ENCODE peak calls at places on chromosomes 2 and 18, in ten cellular contexts. One of them, this sample, is unnamed.

GRCh38 chr2:216596234-216596985 is 36.8 kb upstream of the IGFBP2 start:
- DNase-seq in left ventricle myocardium inferior: no peak
- DNase-seq in astrocyte of the spinal cord: peak
- DNase-seq in GM06990: no peak
- DNase-seq in foreskin fibroblast: peak
- DNase-seq in Panc1: no peak
- DNase-seq in fibroblast of villous mesenchyme: peak
- DNase-seq in uterus: no peak
- DNase-seq in body of pancreas: no peak
- DNase-seq in astrocyte: peak
- DNase-seq in this sample: peak

GRCh38 chr2:167342769-167343168 is 454.5 kb downstream of the XIRP2 start:
- DNase-seq in left ventricle myocardium inferior: no peak
- DNase-seq in astrocyte of the spinal cord: peak
- DNase-seq in GM06990: no peak
- DNase-seq in foreskin fibroblast: no peak
- DNase-seq in Panc1: no peak
- DNase-seq in fibroblast of villous mesenchyme: no peak
- DNase-seq in uterus: no peak
- DNase-seq in body of pancreas: no peak
- DNase-seq in astrocyte: no peak
- DNase-seq in this sample: peak

GRCh38 chr2:231134910-231135650 is 10.2 kb upstream of the HTR2B start:
- DNase-seq in left ventricle myocardium inferior: no peak
- DNase-seq in astrocyte of the spinal cord: no peak
- DNase-seq in GM06990: no peak
- DNase-seq in foreskin fibroblast: no peak
- DNase-seq in Panc1: no peak
- DNase-seq in fibroblast of villous mesenchyme: no peak
- DNase-seq in uterus: no peak
- DNase-seq in body of pancreas: no peak
- DNase-seq in astrocyte: no peak
- DNase-seq in this sample: no peak

GRCh38 chr2:210224660-210225460 is at the start of gene ACADL:
- DNase-seq in left ventricle myocardium inferior: peak
- DNase-seq in astrocyte of the spinal cord: peak
- DNase-seq in GM06990: peak
- DNase-seq in foreskin fibroblast: peak
- DNase-seq in Panc1: no peak
- DNase-seq in fibroblast of villous mesenchyme: peak
- DNase-seq in uterus: peak
- DNase-seq in body of pancreas: peak
- DNase-seq in astrocyte: peak
- DNase-seq in this sample: peak

GRCh38 chr2:26595146-26595545 is 46.0 kb downstream of the CIB4 start:
- DNase-seq in left ventricle myocardium inferior: no peak
- DNase-seq in astrocyte of the spinal cord: no peak
- DNase-seq in GM06990: no peak
- DNase-seq in foreskin fibroblast: no peak
- DNase-seq in Panc1: no peak
- DNase-seq in fibroblast of villous mesenchyme: no peak
- DNase-seq in uterus: no peak
- DNase-seq in body of pancreas: peak
- DNase-seq in astrocyte: no peak
- DNase-seq in this sample: no peak

GRCh38 chr18:10381951-10382350 is 72.5 kb upstream of the APCDD1 start:
- DNase-seq in left ventricle myocardium inferior: no peak
- DNase-seq in astrocyte of the spinal cord: no peak
- DNase-seq in GM06990: no peak
- DNase-seq in foreskin fibroblast: peak
- DNase-seq in Panc1: no peak
- DNase-seq in fibroblast of villous mesenchyme: no peak
- DNase-seq in uterus: no peak
- DNase-seq in body of pancreas: no peak
- DNase-seq in astrocyte: peak
- DNase-seq in this sample: no peak

GRCh38 chr2:24749069-24749691 is 44.0 kb downstream of the PTRHD1 start:
- DNase-seq in left ventricle myocardium inferior: no peak
- DNase-seq in astrocyte of the spinal cord: no peak
- DNase-seq in GM06990: no peak
- DNase-seq in foreskin fibroblast: no peak
- DNase-seq in Panc1: no peak
- DNase-seq in fibroblast of villous mesenchyme: no peak
- DNase-seq in uterus: no peak
- DNase-seq in body of pancreas: no peak
- DNase-seq in astrocyte: no peak
- DNase-seq in this sample: no peak

GRCh38 chr2:75808039-75808438 is 97.3 kb upstream of the GCFC2 start:
- DNase-seq in left ventricle myocardium inferior: no peak
- DNase-seq in astrocyte of the spinal cord: no peak
- DNase-seq in GM06990: no peak
- DNase-seq in foreskin fibroblast: no peak
- DNase-seq in Panc1: no peak
- DNase-seq in fibroblast of villous mesenchyme: no peak
- DNase-seq in uterus: no peak
- DNase-seq in body of pancreas: no peak
- DNase-seq in astrocyte: no peak
- DNase-seq in this sample: no peak

GRCh38 chr2:768484-768883 is 91.3 kb upstream of the TMEM18 start:
- DNase-seq in left ventricle myocardium inferior: no peak
- DNase-seq in astrocyte of the spinal cord: no peak
- DNase-seq in GM06990: no peak
- DNase-seq in foreskin fibroblast: no peak
- DNase-seq in Panc1: no peak
- DNase-seq in fibroblast of villous mesenchyme: no peak
- DNase-seq in uterus: no peak
- DNase-seq in body of pancreas: no peak
- DNase-seq in astrocyte: no peak
- DNase-seq in this sample: no peak

GRCh38 chr2:54954158-54954557 is 96.1 kb downstream of the RTN4 start:
- DNase-seq in left ventricle myocardium inferior: no peak
- DNase-seq in astrocyte of the spinal cord: no peak
- DNase-seq in GM06990: no peak
- DNase-seq in foreskin fibroblast: no peak
- DNase-seq in Panc1: no peak
- DNase-seq in fibroblast of villous mesenchyme: no peak
- DNase-seq in uterus: no peak
- DNase-seq in body of pancreas: no peak
- DNase-seq in astrocyte: no peak
- DNase-seq in this sample: no peak
- TF ChIP-seq CTCF in left ventricle myocardium inferior: no peak
- TF ChIP-seq CTCF in astrocyte of the spinal cord: no peak
- TF ChIP-seq CTCF in GM06990: no peak
- TF ChIP-seq CTCF in foreskin fibroblast: no peak
- TF ChIP-seq CTCF in Panc1: no peak
- TF ChIP-seq CTCF in fibroblast of villous mesenchyme: no peak
- TF ChIP-seq CTCF in uterus: no peak
- TF ChIP-seq CTCF in body of pancreas: no peak
- TF ChIP-seq CTCF in astrocyte: no peak
- TF ChIP-seq CTCF in this sample: no peak

GRCh38 chr2:66578067-66578852 is 143.3 kb downstream of the MEIS1 start:
- DNase-seq in left ventricle myocardium inferior: no peak
- DNase-seq in astrocyte of the spinal cord: peak
- DNase-seq in GM06990: no peak
- DNase-seq in foreskin fibroblast: no peak
- DNase-seq in Panc1: no peak
- DNase-seq in fibroblast of villous mesenchyme: peak
- DNase-seq in uterus: peak
- DNase-seq in body of pancreas: peak
- DNase-seq in astrocyte: no peak
- DNase-seq in this sample: no peak

GRCh38 chr2:66580343-66580954 is 145.5 kb downstream of the MEIS1 start:
- DNase-seq in left ventricle myocardium inferior: no peak
- DNase-seq in astrocyte of the spinal cord: no peak
- DNase-seq in GM06990: no peak
- DNase-seq in foreskin fibroblast: no peak
- DNase-seq in Panc1: no peak
- DNase-seq in fibroblast of villous mesenchyme: no peak
- DNase-seq in uterus: no peak
- DNase-seq in body of pancreas: no peak
- DNase-seq in astrocyte: no peak
- DNase-seq in this sample: no peak

GRCh38 chr2:66578853-66579158 is 143.9 kb downstream of the MEIS1 start:
- DNase-seq in left ventricle myocardium inferior: no peak
- DNase-seq in astrocyte of the spinal cord: no peak
- DNase-seq in GM06990: no peak
- DNase-seq in foreskin fibroblast: no peak
- DNase-seq in Panc1: no peak
- DNase-seq in fibroblast of villous mesenchyme: no peak
- DNase-seq in uterus: no peak
- DNase-seq in body of pancreas: no peak
- DNase-seq in astrocyte: no peak
- DNase-seq in this sample: no peak

GRCh38 chr2:66577331-66578041 is 142.6 kb downstream of the MEIS1 start:
- DNase-seq in left ventricle myocardium inferior: no peak
- DNase-seq in astrocyte of the spinal cord: no peak
- DNase-seq in GM06990: no peak
- DNase-seq in foreskin fibroblast: no peak
- DNase-seq in Panc1: no peak
- DNase-seq in fibroblast of villous mesenchyme: peak
- DNase-seq in uterus: peak
- DNase-seq in body of pancreas: peak
- DNase-seq in astrocyte: no peak
- DNase-seq in this sample: no peak

DNA sequence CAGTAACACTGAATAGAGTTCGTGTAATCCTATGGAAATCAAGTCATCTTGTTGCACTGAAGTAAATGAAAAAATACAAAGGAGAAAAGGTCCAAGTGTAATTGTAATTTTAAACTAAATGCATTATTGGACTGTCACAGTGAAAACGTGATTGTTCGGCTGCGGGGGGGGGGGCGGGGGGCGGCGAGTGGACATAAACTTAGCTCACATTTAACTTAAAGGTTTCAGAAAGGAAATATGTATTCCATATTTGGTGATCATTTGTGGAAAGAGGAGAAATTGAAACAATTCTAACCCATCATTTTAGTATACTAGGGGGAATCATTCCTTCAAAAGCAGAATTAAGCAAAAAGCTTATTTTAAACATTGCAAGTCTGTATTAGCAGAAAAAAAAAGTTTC is 144.6 kb downstream of the MEIS1 start:
- DNase-seq in left ventricle myocardium inferior: no peak
- DNase-seq in astrocyte of the spinal cord: no peak
- DNase-seq in GM06990: no peak
- DNase-seq in foreskin fibroblast: no peak
- DNase-seq in Panc1: no peak
- DNase-seq in fibroblast of villous mesenchyme: no peak
- DNase-seq in uterus: no peak
- DNase-seq in body of pancreas: no peak
- DNase-seq in astrocyte: no peak
- DNase-seq in this sample: no peak
- H3K4me3 ChIP-seq in left ventricle myocardium inferior: no peak
- H3K4me3 ChIP-seq in astrocyte of the spinal cord: no peak
- H3K4me3 ChIP-seq in GM06990: no peak
- H3K4me3 ChIP-seq in foreskin fibroblast: peak
- H3K4me3 ChIP-seq in Panc1: no peak
- H3K4me3 ChIP-seq in fibroblast of villous mesenchyme: no peak
- H3K4me3 ChIP-seq in uterus: no peak
- H3K4me3 ChIP-seq in body of pancreas: no peak
- H3K4me3 ChIP-seq in astrocyte: no peak
- H3K4me3 ChIP-seq in this sample: no peak

DNA sequence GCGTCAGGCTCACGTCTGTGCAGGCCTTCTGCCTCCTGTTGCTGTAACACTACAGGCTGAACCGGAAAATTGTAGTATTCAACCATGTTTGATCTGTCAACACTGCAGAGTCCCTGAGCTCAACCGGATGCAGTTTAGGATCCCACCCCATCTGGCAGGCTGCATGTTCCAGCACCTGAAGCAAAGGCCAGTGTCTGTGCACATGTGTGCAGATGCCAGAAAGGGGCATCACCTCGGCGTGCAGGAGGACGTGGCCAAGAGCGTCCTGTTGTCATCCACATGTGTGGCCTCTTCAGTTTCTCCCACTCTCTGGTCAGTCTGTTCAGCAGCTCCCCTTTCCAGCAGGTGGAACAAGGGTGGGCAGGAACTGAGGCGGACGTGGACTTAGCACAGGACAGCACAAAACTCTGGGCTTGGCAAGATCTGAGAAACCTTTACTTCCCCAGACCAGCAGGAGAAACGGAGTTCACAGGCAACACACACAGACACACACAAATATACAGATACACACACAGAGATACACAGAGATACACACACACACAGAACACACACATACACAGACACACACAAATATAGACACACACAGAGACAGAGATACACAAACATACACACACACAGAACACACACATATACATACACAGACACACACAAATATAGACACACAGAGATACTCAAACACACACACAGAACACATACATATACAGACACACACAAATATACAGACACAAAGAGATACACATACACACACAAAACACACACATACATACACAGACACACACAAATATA is 111.3 kb downstream of the NDUFA10 start:
- DNase-seq in left ventricle myocardium inferior: no peak
- DNase-seq in astrocyte of the spinal cord: no peak
- DNase-seq in GM06990: no peak
- DNase-seq in foreskin fibroblast: no peak
- DNase-seq in Panc1: no peak
- DNase-seq in fibroblast of villous mesenchyme: no peak
- DNase-seq in uterus: peak
- DNase-seq in body of pancreas: no peak
- DNase-seq in astrocyte: no peak
- DNase-seq in this sample: no peak
- TF ChIP-seq CTCF in left ventricle myocardium inferior: no peak
- TF ChIP-seq CTCF in astrocyte of the spinal cord: no peak
- TF ChIP-seq CTCF in GM06990: no peak
- TF ChIP-seq CTCF in foreskin fibroblast: no peak
- TF ChIP-seq CTCF in Panc1: no peak
- TF ChIP-seq CTCF in fibroblast of villous mesenchyme: no peak
- TF ChIP-seq CTCF in uterus: no peak
- TF ChIP-seq CTCF in body of pancreas: no peak
- TF ChIP-seq CTCF in astrocyte: no peak
- TF ChIP-seq CTCF in this sample: no peak

GRCh38 chr2:9178110-9178904 is 28.3 kb upstream of the ASAP2 start:
- DNase-seq in left ventricle myocardium inferior: no peak
- DNase-seq in astrocyte of the spinal cord: no peak
- DNase-seq in GM06990: peak
- DNase-seq in foreskin fibroblast: no peak
- DNase-seq in Panc1: no peak
- DNase-seq in fibroblast of villous mesenchyme: no peak
- DNase-seq in uterus: no peak
- DNase-seq in body of pancreas: peak
- DNase-seq in astrocyte: peak
- DNase-seq in this sample: no peak
- H3K4me3 ChIP-seq in left ventricle myocardium inferior: no peak
- H3K4me3 ChIP-seq in astrocyte of the spinal cord: no peak
- H3K4me3 ChIP-seq in GM06990: no peak
- H3K4me3 ChIP-seq in foreskin fibroblast: no peak
- H3K4me3 ChIP-seq in Panc1: no peak
- H3K4me3 ChIP-seq in fibroblast of villous mesenchyme: no peak
- H3K4me3 ChIP-seq in uterus: no peak
- H3K4me3 ChIP-seq in body of pancreas: no peak
- H3K4me3 ChIP-seq in astrocyte: no peak
- H3K4me3 ChIP-seq in this sample: no peak

GRCh38 chr18:76256897-76257500 is 238.0 kb downstream of the ZNF516 start:
- DNase-seq in left ventricle myocardium inferior: no peak
- DNase-seq in astrocyte of the spinal cord: peak
- DNase-seq in GM06990: no peak
- DNase-seq in foreskin fibroblast: peak
- DNase-seq in Panc1: peak
- DNase-seq in fibroblast of villous mesenchyme: peak
- DNase-seq in uterus: peak
- DNase-seq in body of pancreas: no peak
- DNase-seq in astrocyte: peak
- DNase-seq in this sample: peak
- TF ChIP-seq CTCF in left ventricle myocardium inferior: peak
- TF ChIP-seq CTCF in astrocyte of the spinal cord: peak
- TF ChIP-seq CTCF in GM06990: peak
- TF ChIP-seq CTCF in foreskin fibroblast: peak
- TF ChIP-seq CTCF in Panc1: peak
- TF ChIP-seq CTCF in fibroblast of villous mesenchyme: peak
- TF ChIP-seq CTCF in uterus: peak
- TF ChIP-seq CTCF in body of pancreas: peak
- TF ChIP-seq CTCF in astrocyte: peak
- TF ChIP-seq CTCF in this sample: peak

GRCh38 chr18:46700026-46700425 is 43.0 kb upstream of the LOXHD1 start:
- DNase-seq in left ventricle myocardium inferior: no peak
- DNase-seq in astrocyte of the spinal cord: no peak
- DNase-seq in GM06990: no peak
- DNase-seq in foreskin fibroblast: no peak
- DNase-seq in Panc1: no peak
- DNase-seq in fibroblast of villous mesenchyme: no peak
- DNase-seq in uterus: no peak
- DNase-seq in body of pancreas: no peak
- DNase-seq in astrocyte: no peak
- DNase-seq in this sample: no peak
- H3K4me3 ChIP-seq in left ventricle myocardium inferior: no peak
- H3K4me3 ChIP-seq in astrocyte of the spinal cord: no peak
- H3K4me3 ChIP-seq in GM06990: no peak
- H3K4me3 ChIP-seq in foreskin fibroblast: no peak
- H3K4me3 ChIP-seq in Panc1: no peak
- H3K4me3 ChIP-seq in fibroblast of villous mesenchyme: no peak
- H3K4me3 ChIP-seq in uterus: no peak
- H3K4me3 ChIP-seq in body of pancreas: no peak
- H3K4me3 ChIP-seq in astrocyte: no peak
- H3K4me3 ChIP-seq in this sample: no peak

This sample was measured in fibroblast of pulmonary artery.